ENCODE peak calls at places on chromosomes 13 and 19, in four cellular contexts. L is IMR-90, H is mesendoderm, X is H1. V is an unnamed sample.

GRCh38 chr13:101763191-101763590 is 310.7 kb downstream of the ITGBL1 start:
- DNase-seq in H (peak; percentile 20), L (no peak), X (no peak), V (no peak)

GRCh38 chr19:55197531-55197930 is 11.8 kb downstream of the PTPRH start:
- DNase-seq in X (no peak), L (no peak), H (peak; percentile 27), V (no peak)

GRCh38 chr13:89695343-89696257 is 1651.9 kb upstream of the MIR17HG start:
- DNase-seq in X (peak; percentile 82), H (peak; percentile 77), L (peak; percentile 8), V (peak; percentile 46)

GRCh38 chr19:43642531-43642930 is 2.9 kb upstream of the CADM4 start:
- DNase-seq in X (no peak), L (no peak), H (no peak), V (no peak)

GRCh38 chr13:23701646-23702045 is 131.4 kb downstream of the TNFRSF19 start:
- DNase-seq in X (no peak), H (no peak), L (peak; percentile 77), V (no peak)

GRCh38 chr13:51066091-51066831 is 44.8 kb downstream of the C13orf42 start:
- DNase-seq in L (peak; percentile 4), H (no peak), X (peak; percentile 44), V (no peak)

GRCh38 chr13:73765651-73766384 is 368.4 kb downstream of the KLF12 start:
- DNase-seq in X (peak; percentile 57), L (peak; percentile 58), H (peak; percentile 95), V (peak; percentile 81)

GRCh38 chr19:21022996-21023395 is 2.5 kb downstream of the ZNF430 start:
- DNase-seq in L (peak; percentile 66), X (no peak), H (peak; percentile 25), V (no peak)

GRCh38 chr19:37979547-37980082 is 72.6 kb downstream of the SIPA1L3 start:
- DNase-seq in X (no peak), H (no peak), L (no peak), V (no peak)

GRCh38 chr13:31945202-31945978 is 86.2 kb upstream of the FRY start:
- DNase-seq in H (peak; percentile 55), L (peak; percentile 81), X (no peak), V (peak; percentile 39)

GRCh38 chr19:50568321-50569022 is at the start of gene LRRC4B:
- DNase-seq in L (no peak), H (peak; percentile 78), X (peak; percentile 77), V (peak; percentile 68)

GRCh38 chr19:10416380-10417257 is 3.7 kb upstream of the PDE4A start:
- DNase-seq in X (peak; percentile 100), H (peak; percentile 93), L (peak; percentile 90), V (peak; percentile 93)

GRCh38 chr13:113917523-113918371 is 53.9 kb upstream of the GAS6 start:
- DNase-seq in X (peak; percentile 43), H (no peak), L (no peak), V (peak; percentile 21)

GRCh38 chr13:108643646-108644353 is 14.4 kb downstream of the MYO16 start:
- DNase-seq in X (no peak), L (no peak), H (no peak), V (no peak)

GRCh38 chr19:15378529-15379082 is 981 bp downstream of the AKAP8 start:
- DNase-seq in L (peak; percentile 41), X (no peak), H (peak; percentile 69), V (no peak)

GRCh38 chr19:17321655-17322489 is 12.5 kb downstream of the DDA1 start:
- DNase-seq in X (no peak), H (no peak), L (no peak), V (no peak)

GRCh38 chr19:1299822-1300221 is 14.1 kb downstream of the EFNA2 start:
- DNase-seq in L (no peak), H (no peak), X (peak; percentile 46), V (no peak)

GRCh38 chr13:97945342-97945741 is 8.1 kb upstream of the IPO5 start:
- DNase-seq in L (peak; percentile 48), H (no peak), X (no peak), V (no peak)

GRCh38 chr13:33454844-33455256 is 169.3 kb upstream of the STARD13 start:
- DNase-seq in L (peak; percentile 36), H (no peak), X (no peak), V (no peak)

GRCh38 chr19:49133621-49134454 is 14.5 kb downstream of the PPFIA3 start:
- DNase-seq in L (peak; percentile 70), H (peak; percentile 48), X (peak; percentile 90), V (peak; percentile 90)

GRCh38 chr13:91154553-91154952 is 192.9 kb upstream of the MIR17HG start:
- DNase-seq in X (no peak), L (no peak), H (peak; percentile 46), V (no peak)

DNA sequence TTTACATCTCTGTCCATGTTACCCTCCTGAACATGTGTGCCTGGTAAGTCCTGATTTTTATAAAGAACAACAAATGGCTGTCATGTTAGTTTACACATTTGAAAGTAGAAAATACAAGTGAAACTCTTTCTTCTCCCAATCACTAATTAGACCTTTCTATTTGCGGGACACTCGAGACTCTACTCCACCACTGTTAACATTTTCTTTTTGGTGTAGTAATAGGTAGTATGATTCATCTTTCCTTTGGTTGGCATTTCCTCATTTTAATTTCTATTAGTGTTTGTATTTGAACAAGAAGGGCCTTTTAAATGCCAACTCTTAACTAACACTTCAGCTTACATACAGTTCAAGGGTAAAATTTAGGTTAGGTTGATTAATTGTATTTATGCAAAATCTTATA is 371.1 kb downstream of the PCDH9 start:
- DNase-seq in L (peak; percentile 1), X (no peak), H (no peak), V (no peak)
- H4K5ac ChIP-seq in L (no peak overlapping the region), X (no peak overlapping the region), H (no peak overlapping the region), V (no peak overlapping the region)

DNA sequence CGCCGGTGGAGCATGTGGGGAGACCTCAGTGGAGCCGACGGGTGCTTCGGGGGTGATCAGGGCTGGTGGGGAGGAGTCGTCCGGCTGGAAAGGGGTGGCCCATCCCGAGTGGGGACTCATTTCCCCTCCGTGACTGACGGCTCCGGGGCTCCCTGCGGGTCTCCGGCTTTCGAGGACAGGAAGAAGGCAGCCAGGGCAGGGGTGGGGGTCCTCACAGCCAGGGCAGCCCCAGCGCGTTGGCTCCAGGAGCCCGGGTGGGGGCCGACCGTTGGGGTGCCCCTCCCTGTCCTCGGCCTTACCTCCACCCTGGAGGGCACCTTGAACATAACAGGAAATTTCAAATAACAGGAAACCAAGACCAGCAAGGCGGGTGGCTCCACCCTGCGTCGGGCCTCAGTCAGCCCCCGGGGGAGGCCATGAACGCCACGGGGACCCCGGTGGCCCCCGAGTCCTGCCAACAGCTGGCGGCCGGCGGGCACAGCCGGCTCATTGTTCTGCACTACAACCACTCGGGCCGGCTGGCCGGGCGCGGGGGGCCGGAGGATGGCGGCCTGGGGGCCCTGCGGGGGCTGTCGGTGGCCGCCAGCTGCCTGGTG is at the start of gene S1PR4:
- DNase-seq in H (no peak), L (no peak), X (no peak), V (peak; percentile 24)
- H2BK5ac ChIP-seq in H (no peak within 1 kb of the TSS), L (no peak within 1 kb of the TSS), X (no peak within 1 kb of the TSS), V (no peak within 1 kb of the TSS)

GRCh38 chr13:44230736-44231135 is 142.9 kb upstream of the SERP2 start:
- DNase-seq in H (no peak), X (no peak), L (no peak), V (no peak)
- H3K9ac ChIP-seq in H (no peak overlapping the region), X (no peak overlapping the region), L (no peak overlapping the region), V (no peak overlapping the region)

GRCh38 chr13:82817133-82817532 is 1065.1 kb downstream of the SLITRK1 start:
- DNase-seq in X (no peak), H (no peak), L (no peak), V (no peak)
- H4K5ac ChIP-seq in X (no peak overlapping the region), H (no peak overlapping the region), L (no peak overlapping the region), V (no peak overlapping the region)

GRCh38 chr19:13835791-13836723 is 40.8 kb downstream of the ZSWIM4 start:
- DNase-seq in H (no peak), X (no peak), L (no peak), V (no peak)
- H2BK5ac ChIP-seq in H (no peak overlapping the region), X (no peak overlapping the region), L (peak overlapping the region; percentile 73), V (no peak overlapping the region)

V was measured in H9.